ENCODE peak calls at places on chromosomes 4 and X, in seven cellular contexts. W, C, J, N, H, B and A are unnamed samples.

GRCh38 chr4:5773271-5773555 is 62.2 kb downstream of the EVC start:
- DNase-seq in W (peak; percentile 62), C (no peak), J (no peak), N (peak; percentile 47), H (no peak), B (no peak), A (no peak)

GRCh38 chr4:122663814-122664610 is 43.1 kb upstream of the IL21 start:
- DNase-seq in W (no peak), C (no peak), J (no peak), N (no peak), H (no peak), B (no peak), A (no peak)

GRCh38 chrX:150610446-150610845 is 42.0 kb downstream of the MTM1 start:
- DNase-seq in W (no peak), C (no peak), J (no peak), N (no peak), H (no peak), B (no peak), A (no peak)

GRCh38 chr4:148978301-148978700 is 536.1 kb upstream of the NR3C2 start:
- DNase-seq in W (no peak), C (no peak), J (no peak), N (no peak), H (no peak), B (no peak), A (no peak)

GRCh38 chr4:52103314-52103713 is 52.2 kb downstream of the SPATA18 start:
- DNase-seq in W (no peak), C (peak; percentile 14), J (no peak), N (peak; percentile 66), H (peak; percentile 1), B (no peak), A (no peak)

GRCh38 chrX:124268099-124268498 is 64.4 kb upstream of the TEX13D start:
- DNase-seq in W (no peak), C (no peak), J (no peak), N (peak; percentile 7), H (no peak), B (no peak), A (no peak)

GRCh38 chr4:4472344-4472958 is 69.4 kb downstream of the STX18 start:
- DNase-seq in W (no peak), C (no peak), J (no peak), N (no peak), H (no peak), B (no peak), A (no peak)

GRCh38 chr4:26342328-26343040 is 21.7 kb downstream of the RBPJ start:
- DNase-seq in W (no peak), C (no peak), J (peak; percentile 87), N (peak; percentile 85), H (no peak), B (no peak), A (no peak)

GRCh38 chr4:16722386-16722785 is 176.1 kb downstream of the LDB2 start:
- DNase-seq in W (no peak), C (no peak), J (no peak), N (no peak), H (no peak), B (no peak), A (no peak)